ENCODE peak calls at places on chromosome 15, in ten cellular contexts. H, F, P, K, A, M, O, Z, W and L are unnamed samples.
A peak's percentile ranks its signal among the peaks of the same experiment; 100 is the strongest.

GRCh38 chr15:93300796-93301195 is 211.8 kb upstream of the RGMA start:
- DNase-seq in A (no peak), O (no peak), M (no peak), H (no peak), W (no peak), F (no peak), Z (no peak), P (no peak), K (no peak), L (no peak)

GRCh38 chr15:70742928-70743327 is 20.4 kb downstream of the UACA start:
- DNase-seq in Z (no peak), H (peak; percentile 80), A (no peak), K (peak; percentile 61), P (no peak), O (no peak), M (no peak), F (no peak), W (no peak), L (no peak)

GRCh38 chr15:68849477-68849876 is 28.8 kb upstream of the ANP32A start:
- DNase-seq in P (no peak), H (no peak), K (no peak), A (no peak), M (no peak), F (no peak), O (no peak), W (no peak), Z (no peak), L (no peak)

GRCh38 chr15:40354408-40355171 is 3.4 kb upstream of the DISP2 start:
- DNase-seq in K (peak; percentile 20), A (peak; percentile 37), O (no peak), W (no peak), H (no peak), Z (no peak), P (peak; percentile 48), M (no peak), F (no peak), L (no peak)

GRCh38 chr15:60130398-60130797 is 126.3 kb downstream of the FOXB1 start:
- DNase-seq in O (no peak), H (no peak), A (no peak), W (no peak), M (no peak), F (no peak), Z (no peak), P (no peak), K (no peak), L (no peak)

GRCh38 chr15:100686021-100686724 is 83.8 kb downstream of the ASB7 start:
- DNase-seq in F (no peak), P (no peak), M (no peak), W (no peak), O (no peak), A (no peak), H (no peak), Z (no peak), K (no peak), L (no peak)

GRCh38 chr15:90557651-90558084 is 27.9 kb downstream of the CRTC3 start:
- DNase-seq in A (no peak), F (no peak), H (peak; percentile 45), K (peak; percentile 83), Z (no peak), M (no peak), O (no peak), P (no peak), W (peak; percentile 49), L (no peak)

GRCh38 chr15:77495806-77496589 is 75.3 kb downstream of the HMG20A start:
- DNase-seq in W (no peak), H (peak; percentile 40), Z (no peak), F (no peak), P (no peak), A (no peak), M (no peak), K (no peak), O (no peak), L (no peak)

GRCh38 chr15:99335508-99335907 is 84.2 kb downstream of the LRRC28 start:
- DNase-seq in F (no peak), W (no peak), Z (no peak), O (no peak), M (no peak), P (no peak), A (no peak), K (no peak), H (no peak), L (no peak)

GRCh38 chr15:48190932-48191573 is 412 bp upstream of the CTXN2 start:
- DNase-seq in F (peak; percentile 30), A (peak; percentile 26), W (peak; percentile 34), K (peak; percentile 62), O (peak; percentile 25), Z (no peak), M (no peak), H (peak; percentile 75), P (peak; percentile 41), L (peak; percentile 40)

GRCh38 chr15:51288143-51289065 is 50.0 kb downstream of the CYP19A1 start:
- DNase-seq in W (no peak), O (no peak), H (no peak), A (no peak), F (no peak), P (no peak), Z (no peak), K (no peak), M (no peak), L (no peak)

GRCh38 chr15:43529587-43530345 is 12.4 kb downstream of the MAP1A start:
- DNase-seq in K (peak; percentile 18), F (no peak), W (no peak), Z (no peak), M (no peak), A (no peak), H (no peak), O (no peak), P (no peak), L (no peak)

GRCh38 chr15:76905855-76906254 is 715 bp upstream of the SCAPER start:
- DNase-seq in O (no peak), F (no peak), W (no peak), Z (no peak), M (no peak), P (no peak), K (no peak), A (no peak), H (no peak), L (no peak)

GRCh38 chr15:41994772-41995475 is 22.6 kb upstream of the EHD4 start:
- DNase-seq in W (no peak), P (no peak), H (no peak), M (no peak), Z (no peak), O (no peak), K (no peak), A (no peak), F (no peak), L (no peak)

GRCh38 chr15:40815042-40815678 is 7.9 kb upstream of the DNAJC17 start:
- DNase-seq in A (no peak), P (no peak), O (no peak), M (no peak), H (peak; percentile 17), K (peak; percentile 48), W (no peak), Z (no peak), F (no peak), L (no peak)

GRCh38 chr15:31263751-31264533 is 62.7 kb upstream of the KLF13 start:
- DNase-seq in K (peak; percentile 6), O (peak; percentile 70), Z (peak; percentile 64), W (peak; percentile 60), M (peak; percentile 64), P (no peak), H (no peak), A (peak; percentile 89), F (peak; percentile 69), L (peak; percentile 38)